ENCODE peak calls at places on chromosomes 2 and 18, in ten cellular contexts. Z, L, W, Y, G, Q, M, F, J and N are unnamed samples.

GRCh38 chr2:26352892-26353291 is 6.3 kb upstream of the ADGRF3 start:
- DNase-seq in G (peak; percentile 76), Y (no peak), J (no peak), Q (no peak), W (no peak), F (no peak), L (no peak), M (no peak), Z (no peak), N (no peak)

GRCh38 chr2:59435630-59436029 is 1117.8 kb downstream of the BCL11A start:
- DNase-seq in M (no peak), Z (no peak), L (no peak), J (no peak), W (no peak), Q (no peak), Y (no peak), G (no peak), F (no peak), N (no peak)

GRCh38 chr2:179518891-179519290 is 254.3 kb upstream of the SESTD1 start:
- DNase-seq in L (no peak), Y (no peak), M (no peak), Q (no peak), G (no peak), J (no peak), F (no peak), Z (peak; percentile 69), W (no peak), N (no peak)

GRCh38 chr2:119549236-119549635 is 5.0 kb downstream of the CFAP221 start:
- DNase-seq in Z (no peak), Y (no peak), G (peak; percentile 81), W (no peak), J (no peak), F (no peak), M (no peak), L (no peak), Q (no peak), N (no peak)

GRCh38 chr18:9782073-9782857 is 74.2 kb downstream of the RAB31 start:
- DNase-seq in G (peak; percentile 90), Y (no peak), Q (no peak), F (no peak), Z (no peak), W (no peak), L (no peak), J (no peak), M (no peak), N (no peak)

GRCh38 chr2:135190799-135191198 is 138.7 kb downstream of the RAB3GAP1 start:
- DNase-seq in L (no peak), W (no peak), Z (no peak), Y (no peak), Q (no peak), M (no peak), G (peak; percentile 10), J (no peak), F (no peak), N (no peak)

GRCh38 chr2:84882775-84883550 is 2.1 kb upstream of the TRABD2A start:
- DNase-seq in Y (no peak), W (no peak), G (peak; percentile 29), F (no peak), M (no peak), Q (no peak), L (no peak), J (no peak), Z (no peak), N (no peak)

GRCh38 chr2:237766334-237766733 is 32.2 kb upstream of the RBM44 start:
- DNase-seq in W (no peak), Y (no peak), J (no peak), G (peak; percentile 61), Q (no peak), M (no peak), L (no peak), F (no peak), Z (no peak), N (no peak)

GRCh38 chr2:96157649-96158553 is 12.7 kb upstream of the DUSP2 start:
- DNase-seq in Z (peak; percentile 64), L (no peak), J (no peak), Q (no peak), W (peak; percentile 42), M (no peak), G (peak; percentile 63), F (no peak), Y (no peak), N (no peak)

GRCh38 chr2:163729874-163730273 is 5.9 kb downstream of the FIGN start:
- DNase-seq in F (no peak), G (no peak), Y (no peak), W (no peak), Q (no peak), M (no peak), Z (no peak), J (no peak), L (no peak), N (no peak)

GRCh38 chr2:169363027-169363569 is 764 bp upstream of the LRP2 start:
- DNase-seq in L (no peak), W (no peak), J (no peak), F (no peak), M (no peak), Y (no peak), Z (no peak), G (no peak), Q (no peak), N (no peak)

GRCh38 chr2:204796581-204796980 is 251.3 kb downstream of the PARD3B start:
- DNase-seq in Z (no peak), L (no peak), F (no peak), G (no peak), W (no peak), Y (peak; percentile 64), Q (no peak), J (no peak), M (no peak), N (no peak)

GRCh38 chr2:154713605-154714004 is 15.1 kb downstream of the KCNJ3 start:
- DNase-seq in L (no peak), J (no peak), G (no peak), W (no peak), Z (no peak), Q (no peak), M (no peak), F (no peak), Y (no peak), N (no peak)

GRCh38 chr2:166092889-166093288 is 34.9 kb downstream of the SCN1A start:
- DNase-seq in Z (no peak), W (no peak), M (no peak), F (no peak), L (no peak), J (no peak), Y (no peak), Q (no peak), G (peak; percentile 39), N (no peak)

GRCh38 chr18:62523255-62523588 is 397 bp downstream of the ZCCHC2 start:
- DNase-seq in Z (no peak), J (no peak), L (no peak), G (no peak), Q (no peak), Y (no peak), M (no peak), W (no peak), F (no peak), N (no peak)

GRCh38 chr2:160916300-160916699 is 243.9 kb upstream of the TANK start:
- DNase-seq in W (no peak), G (peak; percentile 67), Y (no peak), L (no peak), M (no peak), Z (no peak), F (no peak), Q (no peak), J (no peak), N (no peak)

DNA sequence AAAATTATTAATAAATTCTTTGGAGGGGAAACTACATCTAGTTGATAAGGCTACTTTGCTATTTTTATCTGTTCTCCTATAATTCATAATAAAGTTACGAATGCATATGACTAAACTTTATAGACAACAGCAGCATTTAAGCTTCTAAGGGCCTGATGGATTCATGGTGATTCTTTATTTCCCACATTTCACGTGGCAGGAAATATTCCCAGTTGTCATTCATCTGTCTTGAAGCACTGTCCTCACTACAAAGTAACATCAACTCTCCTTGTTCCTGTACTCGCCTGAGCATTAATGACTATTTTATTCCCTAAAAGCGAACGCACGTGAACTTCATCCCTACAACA is 2.6 kb downstream of the SATB2 start:
- DNase-seq in Y (no peak), L (no peak), Q (no peak), G (no peak), F (peak; percentile 13), J (no peak), W (no peak), Z (no peak), M (no peak), N (no peak)
- H3K4me3 ChIP-seq in Y (no peak overlapping the region), L (peak overlapping the region; percentile 90), Q (peak overlapping the region; percentile 23), G (peak overlapping the region; percentile 89), F (peak overlapping the region; percentile 88), J (no peak overlapping the region), W (no peak overlapping the region), Z (no peak overlapping the region), M (no peak overlapping the region), N (no peak overlapping the region)

DNA sequence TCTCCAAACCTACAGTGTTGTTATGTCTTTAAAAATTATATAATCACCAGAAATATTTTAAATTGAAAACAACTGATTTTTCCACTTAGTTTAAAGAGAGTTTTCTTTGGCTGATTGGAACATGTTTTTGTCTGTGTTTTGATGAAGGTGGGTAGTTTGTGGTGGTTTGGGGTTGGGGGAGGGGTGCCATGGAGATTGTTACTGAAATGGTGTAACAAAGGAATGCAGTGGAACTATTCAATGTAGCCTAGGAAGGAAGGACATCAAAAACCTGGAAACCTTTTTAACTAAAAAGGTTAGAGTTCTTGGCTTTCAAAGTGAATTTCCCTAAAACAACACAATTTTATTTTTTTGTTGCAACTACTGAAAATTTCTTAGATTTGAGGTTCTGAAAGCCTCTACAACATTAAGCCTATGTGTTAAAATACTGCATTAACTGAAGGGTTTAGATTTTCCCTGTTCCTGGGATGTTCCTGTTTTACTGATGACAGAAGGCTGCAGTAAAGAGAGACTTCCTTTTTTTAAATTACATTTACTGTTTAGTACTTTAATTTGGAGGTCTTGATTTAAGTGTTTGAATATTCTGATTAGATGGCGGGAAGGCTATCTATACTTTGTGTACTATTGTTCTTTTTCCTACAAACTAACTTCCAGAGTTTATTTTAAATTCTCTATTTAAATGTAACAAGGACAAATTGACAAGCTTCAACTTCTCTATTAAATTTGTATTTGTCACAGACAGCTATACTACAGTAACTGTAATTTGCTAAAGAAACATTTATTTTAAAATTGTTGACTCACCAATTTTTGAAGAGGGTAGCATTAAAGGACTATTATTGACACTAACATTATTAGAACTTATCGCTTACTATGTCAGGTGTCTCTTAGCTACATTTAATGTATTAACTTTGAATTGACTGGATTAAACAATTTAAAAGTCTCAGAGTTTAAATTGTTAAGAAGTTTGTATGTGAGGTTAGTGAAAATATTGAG is 87.7 kb downstream of the LIMS1 start:
- DNase-seq in J (no peak), M (no peak), G (no peak), W (no peak), L (no peak), F (no peak), Z (no peak), Y (no peak), Q (no peak), N (no peak)
- H3K4me3 ChIP-seq in J (no peak overlapping the region), M (no peak overlapping the region), G (no peak overlapping the region), W (no peak overlapping the region), L (no peak overlapping the region), F (no peak overlapping the region), Z (peak overlapping the region; percentile 25), Y (peak overlapping the region; percentile 51), Q (no peak overlapping the region), N (no peak overlapping the region)

GRCh38 chr18:46344416-46345180 is 240.4 kb downstream of the HAUS1 start:
- DNase-seq in M (no peak), L (no peak), W (no peak), J (no peak), Q (no peak), F (no peak), Y (no peak), Z (peak; percentile 52), G (no peak), N (no peak)
- H3K4me3 ChIP-seq in M (no peak overlapping the region), L (no peak overlapping the region), W (no peak overlapping the region), J (no peak overlapping the region), Q (no peak overlapping the region), F (no peak overlapping the region), Y (no peak overlapping the region), Z (no peak overlapping the region), G (no peak overlapping the region), N (no peak overlapping the region)

GRCh38 chr2:142222715-142223114 is 91.9 kb upstream of the LRP1B start:
- DNase-seq in L (no peak), W (no peak), J (no peak), Z (no peak), F (no peak), G (no peak), Q (no peak), M (no peak), Y (no peak), N (no peak)
- H3K4me3 ChIP-seq in L (no peak overlapping the region), W (no peak overlapping the region), J (no peak overlapping the region), Z (no peak overlapping the region), F (no peak overlapping the region), G (no peak overlapping the region), Q (no peak overlapping the region), M (no peak overlapping the region), Y (no peak overlapping the region), N (no peak overlapping the region)